ENCODE peak calls at places on chromosomes 16 and 17, in five cellular contexts. S is NCI-H2029, A is EL, K is HEK293T, C is NCI-H2107. E is an unnamed sample.

GRCh38 chr17:77115510-77115909 is 25.3 kb upstream of the SEC14L1 start:
- DNase-seq in S (no peak), A (no peak), K (no peak), C (no peak), E (no peak)

GRCh38 chr17:49016775-49017463 is 19.7 kb downstream of the IGF2BP1 start:
- DNase-seq in S (no peak), A (peak), K (no peak), C (no peak), E (no peak)

GRCh38 chr17:39236383-39236927 is 10.7 kb upstream of the STAC2 start:
- DNase-seq in S (no peak), A (no peak), K (no peak), C (peak), E (no peak)

GRCh38 chr17:8175795-8176196 is 384 bp downstream of the TMEM107 start:
- DNase-seq in S (no peak), A (peak), K (no peak), C (no peak), E (no peak)

GRCh38 chr17:81646869-81647600 is 9.3 kb downstream of the PDE6G start:
- DNase-seq in S (no peak), A (no peak), K (no peak), C (no peak), E (no peak)

GRCh38 chr16:54077412-54077821 is 209.2 kb downstream of the IRX3 start:
- DNase-seq in S (no peak), A (peak), K (no peak), C (no peak), E (no peak)

GRCh38 chr17:27502526-27503324 is 46.5 kb downstream of the KSR1 start:
- DNase-seq in S (no peak), A (peak), K (no peak), C (no peak), E (no peak)

GRCh38 chr17:77353684-77354419 is 213.1 kb downstream of the SEC14L1 start:
- DNase-seq in S (no peak), A (peak), K (peak), C (no peak), E (no peak)

GRCh38 chr17:29591737-29592624 is 951 bp upstream of the ANKRD13B start:
- DNase-seq in S (peak), A (peak), K (peak), C (peak), E (peak)

GRCh38 chr16:89072216-89073130 is 21.2 kb upstream of the ACSF3 start:
- DNase-seq in S (no peak), A (no peak), K (no peak), C (no peak), E (no peak)

GRCh38 chr16:19655242-19655777 is 62.7 kb downstream of the KNOP1 start:
- DNase-seq in S (no peak), A (no peak), K (no peak), C (no peak), E (no peak)

GRCh38 chr16:54102888-54103866 is 183.4 kb downstream of the IRX3 start:
- DNase-seq in S (no peak), A (no peak), K (no peak), C (no peak), E (no peak)

E was measured in NCI-H1930.